ENCODE peak calls at places on chromosome X, in four cellular contexts. Z is heart left ventricle, U is spleen, J is fibroblast of mammary gland. S is an unnamed sample.

GRCh38 chrX:11619426-11619825 is 46.3 kb downstream of the ARHGAP6 start:
- DNase-seq in U (no peak), J (peak; percentile 84), Z (no peak), S (no peak)

GRCh38 chrX:131441033-131441432 is 102.8 kb upstream of the OR13H1 start:
- DNase-seq in J (peak; percentile 0), Z (no peak), U (no peak), S (no peak)

GRCh38 chrX:53831662-53832635 is 145.4 kb upstream of the HUWE1 start:
- DNase-seq in U (no peak), J (peak; percentile 31), Z (no peak), S (no peak)

GRCh38 chrX:23792861-23793553 is 10.0 kb downstream of the SAT1 start:
- DNase-seq in U (no peak), Z (no peak), J (peak; percentile 33), S (no peak)

GRCh38 chrX:153970398-153971123 is 1.1 kb downstream of the HCFC1 start:
- DNase-seq in Z (peak; percentile 52), J (peak; percentile 79), U (peak; percentile 90), S (no peak)

GRCh38 chrX:50613846-50614245 is 143.2 kb upstream of the DGKK start:
- DNase-seq in Z (no peak), J (peak; percentile 11), U (no peak), S (no peak)

GRCh38 chrX:51641421-51642021 is 22.8 kb upstream of the CENPVL3 start:
- DNase-seq in J (peak; percentile 59), U (no peak), Z (no peak), S (no peak)

GRCh38 chrX:42567268-42567667 is 210.7 kb downstream of the PPP1R2C start:
- DNase-seq in Z (no peak), U (no peak), J (no peak), S (no peak)

DNA sequence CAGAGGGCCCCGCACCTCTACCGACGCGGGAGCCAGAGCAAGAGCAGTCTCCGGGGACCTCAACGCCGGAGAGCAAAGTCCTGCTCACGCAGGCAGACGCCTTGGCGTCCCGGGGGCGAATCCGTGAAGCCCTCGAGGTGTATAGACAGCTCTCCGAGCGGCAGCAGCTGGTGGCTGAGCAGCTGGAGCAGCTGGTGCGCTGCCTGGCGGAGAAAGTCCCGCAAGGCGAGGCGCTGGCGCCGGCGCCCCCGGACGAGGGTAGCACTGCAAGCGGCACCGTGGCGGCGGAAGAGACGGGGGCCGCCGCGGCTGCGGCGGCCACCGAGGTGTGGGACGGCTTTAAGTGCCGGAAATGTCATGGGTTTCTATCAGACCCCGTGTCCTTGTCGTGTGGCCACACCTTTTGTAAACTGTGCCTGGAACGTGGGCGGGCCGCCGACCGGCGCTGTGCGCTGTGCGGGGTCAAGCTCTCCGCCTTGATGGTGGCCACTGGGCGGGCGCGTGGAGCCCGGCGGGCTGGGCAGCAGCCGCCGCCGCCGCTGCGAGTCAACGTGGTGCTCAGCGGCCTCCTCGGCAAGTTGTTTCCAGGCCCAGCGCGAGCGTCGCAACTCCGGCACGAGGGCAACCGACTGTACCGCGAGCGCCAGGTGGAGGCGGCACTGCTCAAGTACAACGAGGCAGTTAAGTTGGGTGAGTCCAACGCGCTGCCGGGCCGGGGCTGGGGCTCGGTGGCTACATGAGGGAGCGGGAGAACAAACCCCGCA is 672 bp downstream of the LONRF3 start:
- DNase-seq in U (peak; percentile 88), Z (no peak), J (no peak), S (peak; percentile 50)
- TF ChIP-seq CTCF in U (no peak), Z (no peak), J (no peak), S (no peak)

DNA sequence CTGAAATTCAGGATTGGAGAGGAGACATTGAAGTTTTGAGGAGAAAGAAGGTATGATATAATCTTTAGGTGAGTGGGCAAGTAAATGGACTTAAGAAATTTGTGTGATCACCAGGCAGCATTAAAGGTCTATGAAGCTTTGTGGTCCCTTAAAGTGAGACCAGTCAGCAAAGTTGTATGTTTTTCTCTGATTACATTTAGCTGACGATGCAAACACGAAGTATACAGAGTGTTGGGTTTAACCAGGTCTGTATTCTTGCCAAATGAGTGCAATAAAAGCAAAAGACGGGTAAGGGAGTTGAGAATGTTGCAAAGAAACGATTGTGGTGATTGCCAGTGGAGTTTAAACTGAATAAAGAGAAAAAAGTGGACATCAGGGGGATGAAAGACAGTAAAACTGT is 11.6 kb upstream of the YIPF6 start:
- DNase-seq in J (no peak), Z (no peak), U (no peak), S (no peak)
- TF ChIP-seq CTCF in J (no peak), Z (no peak), U (no peak), S (no peak)

GRCh38 chrX:94288325-94288724 is 614.3 kb downstream of the FAM133A start:
- DNase-seq in Z (no peak), U (no peak), J (no peak), S (no peak)
- TF ChIP-seq CTCF in Z (no peak), U (no peak), J (no peak), S (no peak)

GRCh38 chrX:8731579-8732395 is at the start of gene ANOS1:
- DNase-seq in U (peak; percentile 75), Z (peak; percentile 72), J (no peak), S (no peak)
- TF ChIP-seq CTCF in U (no peak), Z (no peak), J (no peak), S (no peak)

GRCh38 chrX:68669094-68669830 is 21.8 kb downstream of the STARD8 start:
- DNase-seq in J (peak; percentile 30), Z (no peak), U (no peak), S (no peak)
- TF ChIP-seq CTCF in J (no peak), Z (no peak), U (no peak), S (no peak)

DNA sequence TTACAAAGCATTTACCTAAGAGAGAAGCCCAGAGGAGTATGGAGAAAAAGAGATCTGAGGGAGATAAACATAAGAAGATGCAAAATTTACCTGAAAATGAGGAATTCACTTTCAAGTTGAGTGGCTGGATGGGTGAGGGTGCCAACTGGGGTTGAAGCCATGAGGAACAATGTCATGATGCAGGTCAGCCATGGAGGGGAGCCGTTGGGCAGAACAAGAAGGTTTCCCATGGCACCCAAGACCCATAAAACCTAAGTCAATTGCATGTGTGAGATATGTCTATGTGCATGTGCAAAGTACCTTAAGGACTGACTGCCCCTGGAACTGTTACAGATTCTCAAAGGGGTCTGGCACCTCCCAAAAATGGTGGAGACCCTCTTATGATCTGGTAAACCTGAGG is 46.6 kb upstream of the PRRG1 start:
- DNase-seq in Z (no peak), U (no peak), J (peak; percentile 5), S (no peak)
- TF ChIP-seq CTCF in Z (no peak), U (no peak), J (peak; percentile 14), S (no peak)

GRCh38 chrX:12825801-12826200 is 34.6 kb downstream of the PRPS2 start:
- DNase-seq in U (no peak), Z (no peak), J (no peak), S (no peak)
- TF ChIP-seq CTCF in U (no peak), Z (no peak), J (no peak), S (no peak)

GRCh38 chrX:111869639-111870034 is 6.3 kb upstream of the TRPC5OS start:
- DNase-seq in J (peak; percentile 43), Z (no peak), U (no peak), S (no peak)
- TF ChIP-seq CTCF in J (peak; percentile 85), Z (peak; percentile 35), U (peak; percentile 39), S (peak; percentile 31)

GRCh38 chrX:124226129-124226528 is 106.3 kb upstream of the TEX13D start:
- DNase-seq in J (no peak), U (no peak), Z (no peak), S (no peak)

GRCh38 chrX:124231454-124231853 is 101.0 kb upstream of the TEX13D start:
- DNase-seq in U (no peak), Z (no peak), J (no peak), S (no peak)

GRCh38 chrX:124230573-124231300 is 101.7 kb upstream of the TEX13D start:
- DNase-seq in J (no peak), U (no peak), Z (no peak), S (no peak)

GRCh38 chrX:124229374-124229773 is 103.1 kb upstream of the TEX13D start:
- DNase-seq in J (no peak), U (no peak), Z (no peak), S (no peak)

GRCh38 chrX:124228849-124229248 is 103.6 kb upstream of the TEX13D start:
- DNase-seq in J (no peak), Z (no peak), U (no peak), S (no peak)
- TF ChIP-seq CTCF in J (no peak), Z (no peak), U (no peak), S (no peak)

S was measured in CD14-positive monocyte.